ENCODE peak calls at places on chromosomes 13 and 19, in four cellular contexts. E is stimulated activated CD4-positive, alpha-beta T cell treated with anti-CD3 and anti-CD28 coated beads, Interleukin-1b, Interleukin-23, amount 100 ng/mL, for 1 hour; L is activated T-cell treated with anti-CD3 and anti-CD28 coated beads, Interleukin-2, amount 50 U/mL, for 24 hours; A is GM23338. M is an unnamed sample.

GRCh38 chr19:49889687-49890348 is 6.9 kb downstream of the IL4I1 start:
- DNase-seq in E (peak; percentile 47), L (peak; percentile 82), A (peak; percentile 94), M (peak; percentile 72)

GRCh38 chr19:9865732-9866627 is 30.9 kb downstream of the PIN1 start:
- DNase-seq in E (no peak), L (no peak), A (peak; percentile 68), M (no peak)

GRCh38 chr19:17949956-17950309 is 17.0 kb upstream of the KCNN1 start:
- DNase-seq in E (no peak), L (peak; percentile 42), A (peak; percentile 77), M (no peak)

GRCh38 chr13:97892717-97893116 is 60.8 kb upstream of the IPO5 start:
- DNase-seq in E (no peak), L (no peak), A (no peak), M (no peak)

GRCh38 chr13:97454699-97455098 is 20.7 kb downstream of the RAP2A start:
- DNase-seq in E (no peak), L (no peak), A (no peak), M (no peak)

GRCh38 chr13:112782433-112783010 is 92.7 kb downstream of the ATP11A start:
- DNase-seq in E (no peak), L (peak; percentile 16), A (no peak), M (no peak)

GRCh38 chr13:79519252-79519651 is 38.3 kb downstream of the NDFIP2 start:
- DNase-seq in E (no peak), L (no peak), A (no peak), M (no peak)

GRCh38 chr13:32838985-32839384 is 177.2 kb upstream of the KL start:
- DNase-seq in E (no peak), L (no peak), A (no peak), M (no peak)

GRCh38 chr19:45238556-45238955 is 6.7 kb downstream of the EXOC3L2 start:
- DNase-seq in E (no peak), L (no peak), A (no peak), M (no peak)

GRCh38 chr13:102721800-102722231 is 27.0 kb upstream of the METTL21C start:
- DNase-seq in E (no peak), L (no peak), A (no peak), M (no peak)

GRCh38 chr13:47184311-47184710 is 287.5 kb upstream of the HTR2A start:
- DNase-seq in E (no peak), L (no peak), A (no peak), M (no peak)

GRCh38 chr19:8557637-8558238 is 19.5 kb downstream of the MYO1F start:
- DNase-seq in E (no peak), L (no peak), A (no peak), M (no peak)

GRCh38 chr13:43545317-43545874 is 241.4 kb downstream of the ENOX1 start:
- DNase-seq in E (no peak), L (no peak), A (no peak), M (no peak)

GRCh38 chr19:18291019-18291524 is 9.7 kb upstream of the JUND start:
- DNase-seq in E (no peak), L (no peak), A (peak; percentile 26), M (no peak)

GRCh38 chr19:48819366-48819816 is 8.6 kb upstream of the BCAT2 start:
- DNase-seq in E (no peak), L (no peak), A (no peak), M (no peak)

GRCh38 chr19:28482221-28482620 is 730.7 kb downstream of the UQCRFS1 start:
- DNase-seq in E (no peak), L (no peak), A (peak; percentile 71), M (no peak)

GRCh38 chr13:29810898-29811297 is 39.5 kb downstream of the UBL3 start:
- DNase-seq in E (no peak), L (no peak), A (no peak), M (no peak)

GRCh38 chr19:3135961-3136683 is at the start of gene GNA15:
- DNase-seq in E (no peak), L (peak; percentile 55), A (no peak), M (no peak)

GRCh38 chr19:49676690-49677231 is 310 bp upstream of the PRMT1 start:
- DNase-seq in E (peak; percentile 94), L (peak; percentile 98), A (peak; percentile 100), M (peak; percentile 100)

GRCh38 chr19:41322451-41322850 is 12.5 kb downstream of the CCDC97 start:
- DNase-seq in E (no peak), L (no peak), A (no peak), M (no peak)

GRCh38 chr19:18097217-18097992 is at the start of gene MAST3:
- DNase-seq in E (peak; percentile 83), L (peak; percentile 95), A (peak; percentile 92), M (peak; percentile 29)

GRCh38 chr13:113837554-113838355 is 26.1 kb downstream of the GAS6 start:
- DNase-seq in E (no peak), L (no peak), A (no peak), M (no peak)

GRCh38 chr19:34540811-34541557 is 59.4 kb downstream of the WTIP start:
- DNase-seq in E (no peak), L (no peak), A (no peak), M (no peak)

GRCh38 chr13:61151062-61151461 is 264.6 kb downstream of the PCDH20 start:
- DNase-seq in E (no peak), L (no peak), A (peak; percentile 14), M (no peak)

GRCh38 chr13:72004975-72005374 is 138.0 kb upstream of the DACH1 start:
- DNase-seq in E (no peak), L (no peak), A (peak; percentile 14), M (no peak)

GRCh38 chr13:31172535-31172934 is 10.8 kb upstream of the HSPH1 start:
- DNase-seq in E (no peak), L (no peak), A (no peak), M (no peak)

GRCh38 chr13:30110301-30111070 is 196.9 kb downstream of the KATNAL1 start:
- DNase-seq in E (no peak), L (no peak), A (no peak), M (no peak)

GRCh38 chr19:11560404-11560988 is 1.5 kb upstream of the ELOF1 start:
- DNase-seq in E (no peak), L (no peak), A (peak; percentile 95), M (peak; percentile 8)

GRCh38 chr13:98390086-98390697 is 186.7 kb downstream of the STK24 start:
- DNase-seq in E (no peak), L (no peak), A (no peak), M (no peak)

GRCh38 chr13:48281556-48281955 is 22.0 kb upstream of the RB1 start:
- DNase-seq in E (no peak), L (no peak), A (no peak), M (no peak)

GRCh38 chr13:80037505-80037888 is 303.4 kb downstream of the SPRY2 start:
- DNase-seq in E (no peak), L (no peak), A (no peak), M (no peak)

GRCh38 chr13:112712451-112712881 is 22.6 kb downstream of the ATP11A start:
- DNase-seq in E (no peak), L (no peak), A (no peak), M (no peak)

GRCh38 chr19:19655051-19655594 is 8.4 kb downstream of the ATP13A1 start:
- DNase-seq in E (no peak), L (no peak), A (no peak), M (no peak)

M was measured in NCI-H187.